ENCODE peak calls at places on chromosome 13, in seven cellular contexts. P is AG08396, G is NCI-H2081 treated with DMSO at 0.1 percent for 48 hours, Q is substantia nigra, N is sciatic nerve, I is HFF-Myc, W is C1 segment of cervical spinal cord. D is an unnamed sample.

GRCh38 chr13:33918199-33918932 is 100.4 kb downstream of the RFC3 start:
- DNase-seq in W (no peak), G (no peak), Q (no peak), I (peak), N (no peak), P (peak), D (no peak)

GRCh38 chr13:31797154-31797775 is 57.9 kb downstream of the RXFP2 start:
- DNase-seq in P (peak), I (peak), G (no peak), W (no peak), N (no peak), Q (no peak), D (no peak)

GRCh38 chr13:27982361-27982760 is 6.1 kb downstream of the URAD start:
- DNase-seq in I (no peak), Q (no peak), N (no peak), W (no peak), P (no peak), G (no peak), D (no peak)

GRCh38 chr13:96632536-96633320 is 361.5 kb downstream of the OXGR1 start:
- DNase-seq in G (peak), N (no peak), I (no peak), Q (no peak), P (no peak), W (no peak), D (no peak)

GRCh38 chr13:50334944-50335343 is 319.7 kb downstream of the KCNRG start:
- DNase-seq in Q (no peak), I (no peak), N (no peak), P (no peak), W (no peak), G (no peak), D (no peak)

GRCh38 chr13:114318624-114319023 is 4.3 kb downstream of the CHAMP1 start:
- DNase-seq in Q (no peak), P (no peak), I (no peak), G (no peak), W (no peak), N (no peak), D (no peak)

GRCh38 chr13:41075034-41075433 is 13.7 kb downstream of the WBP4 start:
- DNase-seq in G (no peak), I (no peak), P (peak), W (no peak), N (no peak), Q (no peak), D (no peak)

GRCh38 chr13:28716511-28716910 is 2.3 kb downstream of the SLC46A3 start:
- DNase-seq in Q (no peak), N (no peak), G (no peak), I (peak), P (peak), W (no peak), D (peak)

GRCh38 chr13:77874406-77874805 is 44.2 kb downstream of the EDNRB start:
- DNase-seq in P (no peak), Q (no peak), N (no peak), I (no peak), G (no peak), W (no peak), D (no peak)

GRCh38 chr13:93794197-93794885 is 567.7 kb downstream of the GPC6 start:
- DNase-seq in W (no peak), Q (no peak), P (no peak), N (no peak), I (no peak), G (no peak), D (no peak)

D was measured in sigmoid colon.